ENCODE peak calls at places on chromosomes 11 and 22, in five cellular contexts. One of them, this sample, is unnamed. For H3K9me3 and H3K4me1, the result is how much of the 10 kb centered on the place peaks cover.

GRCh38 chr22:35892192-35892591 is 136.4 kb downstream of the RBFOX2 start:
- DNase-seq in mesenchymal stem cell: peak
- DNase-seq in neuronal stem cell: no peak
- DNase-seq in mammary epithelial cell: peak
- DNase-seq in lower lobe of right lung: no peak
- DNase-seq in this sample: no peak

GRCh38 chr22:31332886-31333285 is 13.3 kb downstream of the PATZ1 start:
- DNase-seq in mesenchymal stem cell: no peak
- DNase-seq in lower lobe of right lung: no peak
- DNase-seq in mammary epithelial cell: peak
- DNase-seq in neuronal stem cell: no peak
- DNase-seq in this sample: no peak

GRCh38 chr11:24234822-24235508 is 261.9 kb upstream of the LUZP2 start:
- DNase-seq in lower lobe of right lung: peak
- DNase-seq in mammary epithelial cell: no peak
- DNase-seq in mesenchymal stem cell: peak
- DNase-seq in neuronal stem cell: no peak
- DNase-seq in this sample: no peak

GRCh38 chr22:27780161-27780575 is 21.4 kb downstream of the MN1 start:
- DNase-seq in mesenchymal stem cell: no peak
- DNase-seq in neuronal stem cell: no peak
- DNase-seq in lower lobe of right lung: no peak
- DNase-seq in mammary epithelial cell: no peak
- DNase-seq in this sample: no peak

GRCh38 chr11:38182126-38182907 is 1584.3 kb upstream of the RAG2 start:
- DNase-seq in mesenchymal stem cell: peak
- DNase-seq in neuronal stem cell: no peak
- DNase-seq in mammary epithelial cell: no peak
- DNase-seq in lower lobe of right lung: no peak
- DNase-seq in this sample: no peak

GRCh38 chr11:2203440-2204259 is 32.0 kb upstream of the TH start:
- DNase-seq in lower lobe of right lung: peak
- DNase-seq in neuronal stem cell: no peak
- DNase-seq in mammary epithelial cell: no peak
- DNase-seq in mesenchymal stem cell: no peak
- DNase-seq in this sample: no peak

GRCh38 chr11:116145187-116145865 is 627.5 kb downstream of the BUD13 start:
- DNase-seq in mammary epithelial cell: no peak
- DNase-seq in neuronal stem cell: no peak
- DNase-seq in mesenchymal stem cell: no peak
- DNase-seq in lower lobe of right lung: no peak
- DNase-seq in this sample: no peak

GRCh38 chr11:46237248-46238077 is 40.0 kb upstream of the CREB3L1 start:
- DNase-seq in neuronal stem cell: no peak
- DNase-seq in mammary epithelial cell: peak
- DNase-seq in lower lobe of right lung: peak
- DNase-seq in mesenchymal stem cell: peak
- DNase-seq in this sample: peak

GRCh38 chr22:22248878-22249277 is 4.3 kb downstream of the VPREB1 start:
- DNase-seq in mammary epithelial cell: no peak
- DNase-seq in neuronal stem cell: no peak
- DNase-seq in lower lobe of right lung: no peak
- DNase-seq in mesenchymal stem cell: no peak
- DNase-seq in this sample: no peak

GRCh38 chr11:57584341-57584740 is 13.1 kb upstream of the SERPING1 start:
- DNase-seq in lower lobe of right lung: no peak
- DNase-seq in mesenchymal stem cell: no peak
- DNase-seq in mammary epithelial cell: no peak
- DNase-seq in neuronal stem cell: no peak
- DNase-seq in this sample: no peak

DNA sequence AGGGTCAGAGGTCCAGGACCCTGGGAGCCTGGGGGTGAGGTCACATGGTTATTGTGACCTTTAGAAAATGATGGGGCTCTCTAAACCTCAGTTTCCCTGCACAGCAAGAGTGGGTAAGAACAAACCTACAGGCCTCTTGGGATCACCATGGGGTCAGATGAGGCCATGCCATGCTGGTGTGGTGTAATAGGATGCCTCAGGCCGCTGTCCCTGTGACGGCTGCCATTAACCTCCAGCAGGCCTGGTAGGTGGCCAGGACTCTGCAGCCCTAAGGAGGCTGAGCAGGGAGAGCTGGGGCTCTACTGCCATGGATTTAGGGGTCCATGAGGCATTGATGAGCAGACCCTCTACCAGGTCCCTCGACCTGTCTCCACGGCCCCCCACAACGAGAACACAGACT is 265.5 kb downstream of the CTTN start:
- DNase-seq in mesenchymal stem cell: no peak
- DNase-seq in neuronal stem cell: no peak
- DNase-seq in lower lobe of right lung: no peak
- DNase-seq in mammary epithelial cell: no peak
- DNase-seq in this sample: no peak
- H3K9me3 ChIP-seq in mesenchymal stem cell: under half
- H3K9me3 ChIP-seq in neuronal stem cell: under half
- H3K9me3 ChIP-seq in lower lobe of right lung: under half
- H3K9me3 ChIP-seq in mammary epithelial cell: under half
- H3K9me3 ChIP-seq in this sample: under half

GRCh38 chr11:102420547-102420946 is 32.0 kb downstream of the TMEM123 start:
- DNase-seq in neuronal stem cell: no peak
- DNase-seq in lower lobe of right lung: no peak
- DNase-seq in mesenchymal stem cell: no peak
- DNase-seq in mammary epithelial cell: no peak
- DNase-seq in this sample: no peak

GRCh38 chr11:102421262-102421661 is 31.3 kb downstream of the TMEM123 start:
- DNase-seq in neuronal stem cell: no peak
- DNase-seq in mesenchymal stem cell: no peak
- DNase-seq in mammary epithelial cell: no peak
- DNase-seq in lower lobe of right lung: no peak
- DNase-seq in this sample: no peak

GRCh38 chr11:102426570-102426969 is 26.0 kb downstream of the TMEM123 start:
- DNase-seq in neuronal stem cell: no peak
- DNase-seq in mesenchymal stem cell: no peak
- DNase-seq in mammary epithelial cell: no peak
- DNase-seq in lower lobe of right lung: no peak
- DNase-seq in this sample: no peak

GRCh38 chr11:102426000-102426399 is 26.6 kb downstream of the TMEM123 start:
- DNase-seq in mesenchymal stem cell: no peak
- DNase-seq in mammary epithelial cell: no peak
- DNase-seq in neuronal stem cell: no peak
- DNase-seq in lower lobe of right lung: no peak
- DNase-seq in this sample: no peak

GRCh38 chr11:102422817-102423725 is 29.5 kb downstream of the TMEM123 start:
- DNase-seq in neuronal stem cell: no peak
- DNase-seq in mammary epithelial cell: no peak
- DNase-seq in lower lobe of right lung: no peak
- DNase-seq in mesenchymal stem cell: no peak
- DNase-seq in this sample: no peak
- H3K4me1 ChIP-seq in neuronal stem cell: under half
- H3K4me1 ChIP-seq in mammary epithelial cell: under half
- H3K4me1 ChIP-seq in lower lobe of right lung: under half
- H3K4me1 ChIP-seq in mesenchymal stem cell: under half
- H3K4me1 ChIP-seq in this sample: under half

DNA sequence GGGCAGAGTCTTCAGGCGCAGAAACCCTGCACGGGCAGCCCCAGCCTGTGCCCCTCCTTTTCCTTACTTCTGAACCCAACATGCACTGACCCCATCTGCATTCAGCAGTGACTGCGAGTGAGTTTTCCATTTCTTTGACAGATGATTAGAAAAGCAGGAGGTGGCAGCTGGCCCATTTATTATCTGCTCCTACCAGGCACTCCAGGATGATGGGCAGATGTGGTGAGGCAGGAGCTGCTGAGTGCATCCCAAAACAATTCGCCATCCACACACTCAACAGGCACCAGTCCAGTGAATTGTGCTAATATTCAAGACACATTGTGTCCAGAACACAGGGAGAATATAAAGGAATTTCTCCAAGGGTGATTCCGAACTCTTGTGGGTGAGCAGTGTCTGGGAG is 208.5 kb downstream of the TENM4 start:
- DNase-seq in neuronal stem cell: no peak
- DNase-seq in mammary epithelial cell: no peak
- DNase-seq in lower lobe of right lung: no peak
- DNase-seq in mesenchymal stem cell: no peak
- DNase-seq in this sample: no peak
- H3K9me3 ChIP-seq in neuronal stem cell: under half
- H3K9me3 ChIP-seq in mammary epithelial cell: under half
- H3K9me3 ChIP-seq in lower lobe of right lung: under half
- H3K9me3 ChIP-seq in mesenchymal stem cell: under half
- H3K9me3 ChIP-seq in this sample: under half

GRCh38 chr22:25403752-25404471 is 160.6 kb upstream of the GRK3 start:
- DNase-seq in lower lobe of right lung: no peak
- DNase-seq in mesenchymal stem cell: peak
- DNase-seq in mammary epithelial cell: peak
- DNase-seq in neuronal stem cell: no peak
- DNase-seq in this sample: no peak
- H3K4me1 ChIP-seq in lower lobe of right lung: half or more
- H3K4me1 ChIP-seq in mesenchymal stem cell: under half
- H3K4me1 ChIP-seq in mammary epithelial cell: under half
- H3K4me1 ChIP-seq in neuronal stem cell: under half
- H3K4me1 ChIP-seq in this sample: under half

GRCh38 chr11:3367221-3367620 is 11.7 kb downstream of the ZNF195 start:
- DNase-seq in mammary epithelial cell: no peak
- DNase-seq in neuronal stem cell: no peak
- DNase-seq in lower lobe of right lung: no peak
- DNase-seq in mesenchymal stem cell: no peak
- DNase-seq in this sample: no peak
- H3K9me3 ChIP-seq in mammary epithelial cell: under half
- H3K9me3 ChIP-seq in neuronal stem cell: under half
- H3K9me3 ChIP-seq in lower lobe of right lung: under half
- H3K9me3 ChIP-seq in mesenchymal stem cell: half or more
- H3K9me3 ChIP-seq in this sample: under half

GRCh38 chr11:128505449-128506058 is 81.8 kb downstream of the ETS1 start:
- DNase-seq in lower lobe of right lung: no peak
- DNase-seq in mesenchymal stem cell: no peak
- DNase-seq in mammary epithelial cell: no peak
- DNase-seq in neuronal stem cell: no peak
- DNase-seq in this sample: no peak

GRCh38 chr11:128503231-128503991 is 83.9 kb downstream of the ETS1 start:
- DNase-seq in mammary epithelial cell: peak
- DNase-seq in neuronal stem cell: no peak
- DNase-seq in mesenchymal stem cell: peak
- DNase-seq in lower lobe of right lung: no peak
- DNase-seq in this sample: no peak

GRCh38 chr11:128506384-128506783 is 81.0 kb downstream of the ETS1 start:
- DNase-seq in lower lobe of right lung: no peak
- DNase-seq in mesenchymal stem cell: no peak
- DNase-seq in neuronal stem cell: no peak
- DNase-seq in mammary epithelial cell: no peak
- DNase-seq in this sample: no peak

GRCh38 chr11:128502736-128503135 is 84.6 kb downstream of the ETS1 start:
- DNase-seq in neuronal stem cell: no peak
- DNase-seq in mammary epithelial cell: peak
- DNase-seq in lower lobe of right lung: no peak
- DNase-seq in mesenchymal stem cell: peak
- DNase-seq in this sample: no peak

GRCh38 chr11:128504489-128504888 is 82.9 kb downstream of the ETS1 start:
- DNase-seq in neuronal stem cell: no peak
- DNase-seq in lower lobe of right lung: no peak
- DNase-seq in mammary epithelial cell: no peak
- DNase-seq in mesenchymal stem cell: peak
- DNase-seq in this sample: no peak
- H3K4me1 ChIP-seq in neuronal stem cell: under half
- H3K4me1 ChIP-seq in lower lobe of right lung: half or more
- H3K4me1 ChIP-seq in mammary epithelial cell: half or more
- H3K4me1 ChIP-seq in mesenchymal stem cell: under half
- H3K4me1 ChIP-seq in this sample: half or more

GRCh38 chr11:39965701-39966100 is 1493.8 kb downstream of the LRRC4C start:
- DNase-seq in mammary epithelial cell: no peak
- DNase-seq in lower lobe of right lung: no peak
- DNase-seq in neuronal stem cell: no peak
- DNase-seq in mesenchymal stem cell: no peak
- DNase-seq in this sample: no peak
- H3K9me3 ChIP-seq in mammary epithelial cell: under half
- H3K9me3 ChIP-seq in lower lobe of right lung: under half
- H3K9me3 ChIP-seq in neuronal stem cell: under half
- H3K9me3 ChIP-seq in mesenchymal stem cell: under half
- H3K9me3 ChIP-seq in this sample: under half